ENCODE peak calls at places on chromosomes 6 and 20, in seven cellular contexts. Z is ascending aorta, Y is lower lobe of right lung, T is mammary epithelial cell, X is right atrium auricular region, S is HepG2, V is breast epithelium. B is an unnamed sample. For H3K4me1, the result is how much of the 10 kb centered on the place peaks cover.

GRCh38 chr6:16045238-16045637 is 83.6 kb upstream of the MYLIP start:
- DNase-seq in Z (no peak), Y (no peak), T (peak), X (no peak), S (no peak), V (no peak), B (no peak)

GRCh38 chr20:44209691-44210421 is 715 bp downstream of the OSER1 start:
- DNase-seq in Z (peak), Y (no peak), T (no peak), X (no peak), S (no peak), V (no peak), B (no peak)

GRCh38 chr6:169233832-169234231 is 19.8 kb downstream of the THBS2 start:
- DNase-seq in Z (no peak), Y (no peak), T (no peak), X (peak), S (no peak), V (no peak), B (no peak)

GRCh38 chr6:146352163-146352562 is 191.5 kb upstream of the RAB32 start:
- DNase-seq in Z (no peak), Y (no peak), T (no peak), X (no peak), S (no peak), V (no peak), B (no peak)

GRCh38 chr6:168221497-168222079 is 98.0 kb downstream of the DACT2 start:
- DNase-seq in Z (no peak), Y (no peak), T (no peak), X (no peak), S (no peak), V (peak), B (no peak)

GRCh38 chr20:37526839-37527637 is 638 bp downstream of the BLCAP start:
- DNase-seq in Z (peak), Y (no peak), T (peak), X (no peak), S (no peak), V (peak), B (no peak)

GRCh38 chr6:13063300-13063918 is 264.9 kb downstream of the TBC1D7 start:
- DNase-seq in Z (no peak), Y (no peak), T (no peak), X (no peak), S (no peak), V (no peak), B (no peak)

GRCh38 chr6:158879180-158879579 is 60.0 kb upstream of the EZR start:
- DNase-seq in Z (no peak), Y (no peak), T (peak), X (no peak), S (no peak), V (no peak), B (no peak)

GRCh38 chr20:17538517-17539170 is 7.5 kb upstream of the BFSP1 start:
- DNase-seq in Z (no peak), Y (no peak), T (no peak), X (no peak), S (no peak), V (peak), B (no peak)

GRCh38 chr6:35120746-35121145 is 20.4 kb downstream of the TCP11 start:
- DNase-seq in Z (no peak), Y (no peak), T (no peak), X (no peak), S (no peak), V (no peak), B (no peak)

GRCh38 chr6:84356907-84357306 is 129.5 kb upstream of the CEP162 start:
- DNase-seq in Z (no peak), Y (no peak), T (no peak), X (no peak), S (no peak), V (no peak), B (no peak)

GRCh38 chr6:139654309-139654708 is 279.9 kb upstream of the CITED2 start:
- DNase-seq in Z (no peak), Y (no peak), T (no peak), X (no peak), S (peak), V (no peak), B (no peak)

GRCh38 chr6:156686940-156687874 is 90.0 kb upstream of the ARID1B start:
- DNase-seq in Z (peak), Y (peak), T (peak), X (peak), S (peak), V (peak), B (peak)

GRCh38 chr6:146851837-146852236 is 253.1 kb downstream of the ADGB start:
- DNase-seq in Z (no peak), Y (no peak), T (peak), X (no peak), S (no peak), V (no peak), B (no peak)

GRCh38 chr6:140980265-140980887 is 1152.3 kb upstream of the GJE1 start:
- DNase-seq in Z (no peak), Y (no peak), T (no peak), X (no peak), S (no peak), V (no peak), B (no peak)

GRCh38 chr6:145508107-145508506 is 227.2 kb downstream of the EPM2A start:
- DNase-seq in Z (no peak), Y (no peak), T (peak), X (no peak), S (no peak), V (no peak), B (no peak)

GRCh38 chr6:43950731-43951062 is 176.6 kb downstream of the MRPL14 start:
- DNase-seq in Z (no peak), Y (no peak), T (no peak), X (no peak), S (no peak), V (no peak), B (no peak)

GRCh38 chr6:95413789-95414188 is 163.5 kb upstream of the MANEA start:
- DNase-seq in Z (no peak), Y (no peak), T (no peak), X (no peak), S (no peak), V (no peak), B (no peak)

GRCh38 chr20:59048681-59049030 is 6.1 kb upstream of the PRELID3B start:
- DNase-seq in Z (no peak), Y (no peak), T (no peak), X (no peak), S (no peak), V (no peak), B (no peak)

GRCh38 chr6:38138374-38138773 is 318.8 kb downstream of the ZFAND3 start:
- DNase-seq in Z (no peak), Y (no peak), T (no peak), X (no peak), S (no peak), V (no peak), B (no peak)

GRCh38 chr20:44700306-44700705 is 14.9 kb upstream of the CCN5 start:
- DNase-seq in Z (no peak), Y (no peak), T (no peak), X (no peak), S (no peak), V (no peak), B (no peak)

GRCh38 chr20:41462372-41463161 is 95.9 kb upstream of the EMILIN3 start:
- DNase-seq in Z (no peak), Y (no peak), T (no peak), X (no peak), S (no peak), V (no peak), B (no peak)

GRCh38 chr20:44832724-44833123 is 22.4 kb upstream of the RIMS4 start:
- DNase-seq in Z (no peak), Y (no peak), T (peak), X (no peak), S (no peak), V (no peak), B (no peak)

GRCh38 chr6:134004714-134005113 is 47.7 kb downstream of the SLC2A12 start:
- DNase-seq in Z (no peak), Y (no peak), T (no peak), X (no peak), S (no peak), V (no peak), B (no peak)

GRCh38 chr20:54140927-54141566 is 32.7 kb downstream of the CYP24A1 start:
- DNase-seq in Z (no peak), Y (no peak), T (peak), X (no peak), S (peak), V (no peak), B (no peak)

GRCh38 chr6:87851674-87852260 is 149.7 kb upstream of the AKIRIN2 start:
- DNase-seq in Z (no peak), Y (no peak), T (no peak), X (no peak), S (no peak), V (no peak), B (no peak)

GRCh38 chr6:142013875-142014495 is 118.7 kb upstream of the GJE1 start:
- DNase-seq in Z (no peak), Y (no peak), T (no peak), X (no peak), S (no peak), V (no peak), B (no peak)

GRCh38 chr6:35177139-35177538 is 36.0 kb upstream of the TCP11 start:
- DNase-seq in Z (no peak), Y (no peak), T (no peak), X (no peak), S (no peak), V (no peak), B (no peak)

GRCh38 chr20:48930035-48930434 is 8.5 kb downstream of the ARFGEF2 start:
- DNase-seq in Z (no peak), Y (no peak), T (no peak), X (no peak), S (no peak), V (no peak), B (no peak)

GRCh38 chr6:169160855-169161560 is 92.6 kb downstream of the THBS2 start:
- DNase-seq in Z (no peak), Y (no peak), T (no peak), X (no peak), S (no peak), V (peak), B (no peak)

DNA sequence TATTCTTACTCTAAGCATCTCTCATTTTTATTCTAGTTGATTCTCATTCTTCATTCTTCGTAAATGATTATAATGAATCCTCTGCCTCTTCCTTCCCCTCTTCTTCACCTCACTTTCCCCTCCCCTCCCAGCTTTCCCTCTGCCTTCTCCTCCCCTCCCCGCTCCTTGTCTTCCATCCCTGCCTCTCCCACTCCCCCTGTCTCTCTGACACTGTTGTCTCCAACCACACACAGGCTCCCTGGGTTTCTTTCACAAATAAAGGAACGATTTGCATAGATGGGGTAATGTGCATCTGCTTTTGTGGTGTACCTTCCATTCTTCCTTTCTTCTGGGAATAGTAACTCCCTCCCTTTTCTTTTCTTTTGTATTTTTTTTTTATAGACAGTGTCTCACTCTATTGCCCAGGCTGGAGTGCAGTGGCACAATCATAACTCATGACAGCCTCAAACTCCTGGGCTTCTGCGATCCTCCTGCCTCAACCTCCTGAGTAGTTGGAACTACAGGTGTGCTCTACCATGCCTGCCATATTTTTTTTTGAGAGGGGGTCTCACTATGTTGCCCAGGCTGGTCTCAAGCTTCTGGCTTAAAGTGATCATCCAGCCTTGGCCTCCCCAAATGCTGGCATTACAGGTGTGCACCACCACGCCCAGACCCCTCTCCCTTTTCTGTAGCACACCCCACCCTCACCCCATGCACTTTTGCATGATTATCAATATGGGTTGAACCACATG is 318.6 kb downstream of the PRKN start:
- DNase-seq in Z (no peak), Y (no peak), T (no peak), X (no peak), S (no peak), V (no peak), B (no peak)
- TF ChIP-seq CTCF in Z (no peak), Y (no peak), T (no peak), X (no peak), S (no peak), V (no peak), B (no peak)

GRCh38 chr20:21103582-21104465 is 2.3 kb downstream of the LINC00237 start:
- DNase-seq in Z (no peak), Y (no peak), T (no peak), X (no peak), S (no peak), V (no peak), B (no peak)

GRCh38 chr20:21100590-21101452 is 5.3 kb downstream of the LINC00237 start:
- DNase-seq in Z (no peak), Y (peak), T (no peak), X (no peak), S (no peak), V (no peak), B (peak)

GRCh38 chr20:21102691-21103311 is 3.4 kb downstream of the LINC00237 start:
- DNase-seq in Z (peak), Y (peak), T (peak), X (no peak), S (no peak), V (no peak), B (peak)

GRCh38 chr20:21101453-21102251 is 4.5 kb downstream of the LINC00237 start:
- DNase-seq in Z (no peak), Y (no peak), T (no peak), X (no peak), S (no peak), V (no peak), B (no peak)

GRCh38 chr20:21102252-21102609 is 3.9 kb downstream of the LINC00237 start:
- DNase-seq in Z (no peak), Y (peak), T (no peak), X (no peak), S (no peak), V (no peak), B (no peak)
- H3K4me1 ChIP-seq in Z (under half), Y (under half), T (under half), X (under half), S (under half), V (under half), B (under half)

DNA sequence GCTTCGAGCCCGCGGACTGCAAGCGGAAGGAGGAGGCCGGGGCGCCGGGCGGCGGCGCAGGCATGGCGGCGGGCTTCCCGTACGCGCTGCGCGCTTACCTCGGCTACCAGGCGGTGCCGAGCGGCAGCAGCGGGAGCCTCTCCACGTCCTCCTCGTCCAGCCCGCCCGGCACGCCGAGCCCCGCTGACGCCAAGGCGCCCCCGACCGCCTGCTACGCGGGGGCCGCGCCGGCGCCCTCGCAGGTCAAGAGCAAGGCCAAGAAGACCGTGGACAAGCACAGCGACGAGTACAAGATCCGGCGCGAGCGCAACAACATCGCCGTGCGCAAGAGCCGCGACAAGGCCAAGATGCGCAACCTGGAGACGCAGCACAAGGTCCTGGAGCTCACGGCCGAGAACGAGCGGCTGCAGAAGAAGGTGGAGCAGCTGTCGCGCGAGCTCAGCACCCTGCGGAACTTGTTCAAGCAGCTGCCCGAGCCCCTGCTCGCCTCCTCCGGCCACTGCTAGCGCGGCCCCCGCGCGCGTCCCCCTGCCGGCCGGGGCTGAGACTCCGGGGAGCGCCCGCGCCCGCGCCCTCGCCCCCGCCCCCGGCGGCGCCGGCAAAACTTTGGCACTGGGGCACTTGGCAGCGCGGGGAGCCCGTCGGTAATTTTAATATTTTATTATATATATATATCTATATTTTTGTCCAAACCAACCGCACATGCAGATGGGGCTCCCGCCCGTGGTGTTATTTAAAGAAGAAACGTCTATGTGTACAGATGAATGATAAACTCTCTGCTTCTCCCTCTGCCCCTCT is 1.1 kb downstream of the CEBPB start:
- DNase-seq in Z (no peak), Y (peak), T (peak), X (no peak), S (peak), V (peak), B (peak)
- TF ChIP-seq CTCF in Z (peak), Y (peak), T (peak), X (peak), S (peak), V (peak), B (no peak)

GRCh38 chr20:60258255-60258863 is 300.1 kb downstream of the CDH26 start:
- DNase-seq in Z (no peak), Y (no peak), T (no peak), X (no peak), S (peak), V (peak), B (peak)

GRCh38 chr20:60255866-60256265 is 297.6 kb downstream of the CDH26 start:
- DNase-seq in Z (no peak), Y (no peak), T (no peak), X (peak), S (no peak), V (no peak), B (no peak)

GRCh38 chr20:60255426-60255825 is 297.2 kb downstream of the CDH26 start:
- DNase-seq in Z (no peak), Y (no peak), T (no peak), X (no peak), S (no peak), V (no peak), B (no peak)

GRCh38 chr20:60257671-60258070 is 299.4 kb downstream of the CDH26 start:
- DNase-seq in Z (no peak), Y (no peak), T (no peak), X (peak), S (no peak), V (no peak), B (no peak)

DNA sequence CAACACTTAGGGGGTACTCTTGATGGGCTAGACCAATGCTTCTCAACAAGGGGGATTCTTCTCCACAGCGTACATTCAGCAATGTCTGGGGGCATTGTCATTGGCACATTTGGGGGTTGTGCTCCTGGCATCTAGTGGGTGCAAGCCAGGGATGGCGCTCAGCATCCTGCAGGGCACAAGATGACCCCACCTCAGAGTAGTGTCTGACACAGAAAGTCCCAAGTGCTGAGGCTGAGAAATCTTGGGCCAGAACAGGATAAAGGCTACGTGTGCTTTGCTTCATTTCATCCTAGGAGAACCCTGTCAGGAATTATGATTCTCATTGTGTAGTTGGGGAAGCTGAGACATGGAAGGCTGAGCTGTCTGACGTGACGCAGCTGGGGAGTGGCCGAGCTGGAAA is 298.6 kb downstream of the CDH26 start:
- DNase-seq in Z (no peak), Y (no peak), T (no peak), X (peak), S (no peak), V (no peak), B (no peak)
- H3K4me1 ChIP-seq in Z (under half), Y (under half), T (under half), X (under half), S (under half), V (under half), B (under half)

DNA sequence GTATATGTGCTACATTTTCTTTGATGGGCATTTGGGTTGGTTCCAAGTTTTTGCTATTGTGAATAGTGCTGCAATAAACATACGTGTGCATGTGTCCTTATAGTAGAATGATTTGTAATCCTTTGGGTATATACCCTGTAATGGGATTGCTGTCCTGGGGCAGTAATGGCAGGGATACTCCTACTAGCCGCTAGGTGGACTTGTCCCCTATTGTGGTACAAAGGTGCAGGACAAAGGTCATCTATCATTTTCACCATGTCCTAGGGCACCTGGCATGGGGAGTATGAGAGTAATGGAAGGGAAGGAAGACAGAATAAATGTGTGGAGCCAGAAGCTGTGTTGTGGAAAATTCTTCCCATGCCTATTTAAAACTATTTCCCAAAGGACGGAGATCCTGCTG is 174.6 kb downstream of the CLIC5 start:
- DNase-seq in Z (no peak), Y (no peak), T (no peak), X (no peak), S (no peak), V (no peak), B (no peak)
- TF ChIP-seq CTCF in Z (no peak), Y (no peak), T (no peak), X (no peak), S (no peak), V (no peak), B (no peak)

GRCh38 chr6:2369606-2370005 is 124.2 kb upstream of the GMDS start:
- DNase-seq in Z (no peak), Y (no peak), T (no peak), X (no peak), S (no peak), V (no peak), B (no peak)
- H3K4me1 ChIP-seq in Z (under half), Y (under half), T (under half), X (under half), S (under half), V (under half), B (under half)

B was measured in pancreas.